ENCODE peak calls at places on chromosomes 6 and 20, in seven cellular contexts. B, A, Z, U, M, L and W are unnamed samples.
A peak's percentile ranks its signal among the peaks of the same experiment; 100 is the strongest.

GRCh38 chr20:40681684-40682083 is 7.4 kb downstream of the MAFB start:
- DNase-seq in B (no peak), A (no peak), Z (no peak), U (no peak), M (no peak), L (no peak), W (no peak)

GRCh38 chr6:155275808-155276480 is 12.1 kb downstream of the CLDN20 start:
- DNase-seq in B (no peak), A (no peak), Z (no peak), U (no peak), M (no peak), L (no peak), W (no peak)

GRCh38 chr6:43013020-43013842 is 515 bp downstream of the MEA1 start:
- DNase-seq in B (peak; percentile 65), A (no peak), Z (no peak), U (no peak), M (no peak), L (peak; percentile 43), W (no peak)

GRCh38 chr6:9761220-9761619 is 653.7 kb downstream of the TFAP2A start:
- DNase-seq in B (no peak), A (no peak), Z (no peak), U (no peak), M (no peak), L (no peak), W (no peak)

GRCh38 chr6:44000164-44000842 is 126.9 kb downstream of the MRPL14 start:
- DNase-seq in B (no peak), A (no peak), Z (no peak), U (no peak), M (peak; percentile 50), L (no peak), W (no peak)

GRCh38 chr6:25697537-25698340 is 45.7 kb downstream of the SCGN start:
- DNase-seq in B (no peak), A (no peak), Z (no peak), U (no peak), M (no peak), L (no peak), W (no peak)

GRCh38 chr20:63915471-63915870 is 20.5 kb downstream of the DNAJC5 start:
- DNase-seq in B (no peak), A (no peak), Z (no peak), U (no peak), M (no peak), L (no peak), W (no peak)

GRCh38 chr6:160215232-160215631 is 43.4 kb downstream of the SLC22A2 start:
- DNase-seq in B (no peak), A (no peak), Z (no peak), U (no peak), M (no peak), L (no peak), W (no peak)

GRCh38 chr6:35043381-35043780 is 97.8 kb downstream of the TCP11 start:
- DNase-seq in B (no peak), A (no peak), Z (no peak), U (no peak), M (no peak), L (no peak), W (no peak)

GRCh38 chr20:45118028-45118427 is 3.1 kb upstream of the WFDC5 start:
- DNase-seq in B (no peak), A (no peak), Z (no peak), U (no peak), M (no peak), L (no peak), W (no peak)

GRCh38 chr20:21628800-21629199 is 76.7 kb upstream of the PAX1 start:
- DNase-seq in B (no peak), A (no peak), Z (no peak), U (no peak), M (no peak), L (no peak), W (no peak)

GRCh38 chr6:151796842-151797530 is 10.5 kb upstream of the ESR1 start:
- DNase-seq in B (no peak), A (no peak), Z (no peak), U (no peak), M (no peak), L (no peak), W (no peak)

GRCh38 chr6:100281471-100281878 is 183.2 kb downstream of the SIM1 start:
- DNase-seq in B (no peak), A (peak; percentile 87), Z (no peak), U (no peak), M (no peak), L (no peak), W (no peak)

GRCh38 chr20:50305636-50306477 is 115.2 kb downstream of the CEBPB start:
- DNase-seq in B (no peak), A (no peak), Z (no peak), U (no peak), M (no peak), L (no peak), W (no peak)

GRCh38 chr20:32199006-32199405 is 8.5 kb downstream of the PLAGL2 start:
- DNase-seq in B (no peak), A (no peak), Z (no peak), U (no peak), M (no peak), L (no peak), W (no peak)

GRCh38 chr6:3259491-3259958 is 778 bp downstream of the PSMG4 start:
- DNase-seq in B (no peak), A (no peak), Z (no peak), U (peak; percentile 6), M (peak; percentile 42), L (peak; percentile 45), W (no peak)

GRCh38 chr20:39789411-39789810 is 827.3 kb downstream of the DHX35 start:
- DNase-seq in B (no peak), A (no peak), Z (no peak), U (no peak), M (no peak), L (no peak), W (no peak)

GRCh38 chr6:168996106-168996505 is 257.5 kb downstream of the THBS2 start:
- DNase-seq in B (no peak), A (no peak), Z (no peak), U (no peak), M (no peak), L (no peak), W (no peak)

GRCh38 chr20:48197034-48197433 is 411.8 kb upstream of the SULF2 start:
- DNase-seq in B (no peak), A (no peak), Z (no peak), U (no peak), M (no peak), L (no peak), W (no peak)

GRCh38 chr20:25054995-25055629 is 2.8 kb downstream of the ACSS1 start:
- DNase-seq in B (no peak), A (no peak), Z (no peak), U (no peak), M (no peak), L (no peak), W (no peak)

GRCh38 chr6:82506526-82506925 is 142.9 kb downstream of the TPBG start:
- DNase-seq in B (no peak), A (no peak), Z (no peak), U (no peak), M (no peak), L (no peak), W (no peak)

GRCh38 chr6:140003217-140003616 is 628.8 kb upstream of the CITED2 start:
- DNase-seq in B (no peak), A (no peak), Z (no peak), U (no peak), M (no peak), L (no peak), W (no peak)

GRCh38 chr6:74568851-74569250 is 637.0 kb downstream of the COL12A1 start:
- DNase-seq in B (no peak), A (no peak), Z (no peak), U (no peak), M (no peak), L (no peak), W (no peak)

GRCh38 chr6:156107514-156108150 is 652.0 kb upstream of the NOX3 start:
- DNase-seq in B (no peak), A (no peak), Z (no peak), U (no peak), M (no peak), L (no peak), W (no peak)

GRCh38 chr6:31270788-31271640 is 878 bp downstream of the HLA-C start:
- DNase-seq in B (no peak), A (no peak), Z (no peak), U (peak; percentile 69), M (peak; percentile 25), L (peak; percentile 43), W (peak; percentile 37)

GRCh38 chr6:80468398-80468797 is 361.9 kb downstream of the BCKDHB start:
- DNase-seq in B (no peak), A (no peak), Z (no peak), U (no peak), M (no peak), L (no peak), W (no peak)

GRCh38 chr6:137353842-137354397 is 134.7 kb upstream of the IFNGR1 start:
- DNase-seq in B (no peak), A (no peak), Z (no peak), U (no peak), M (no peak), L (no peak), W (no peak)

GRCh38 chr20:1811621-1812498 is 83.3 kb upstream of the SIRPA start:
- DNase-seq in B (no peak), A (no peak), Z (no peak), U (no peak), M (no peak), L (no peak), W (no peak)

GRCh38 chr20:4370856-4371255 is 350.9 kb upstream of the PRND start:
- DNase-seq in B (no peak), A (no peak), Z (no peak), U (no peak), M (no peak), L (no peak), W (no peak)

GRCh38 chr6:53724501-53724900 is 58.9 kb upstream of the KLHL31 start:
- DNase-seq in B (no peak), A (no peak), Z (no peak), U (no peak), M (no peak), L (no peak), W (no peak)

GRCh38 chr6:113860165-113860955 is 3.2 kb downstream of the MARCKS start:
- DNase-seq in B (no peak), A (no peak), Z (no peak), U (no peak), M (no peak), L (no peak), W (no peak)